ENCODE peak calls at places on chromosome 13, in nine cellular contexts. Q, S, N, T, W, Y, I, G and R are unnamed samples.

GRCh38 chr13:66634384-66634783 is 595.8 kb downstream of the PCDH9 start:
- DNase-seq in G (no peak), Y (no peak), N (no peak), S (no peak), I (no peak), T (no peak), W (no peak), Q (no peak), R (no peak)

GRCh38 chr13:114063545-114064515 is 68.6 kb downstream of the RASA3 start:
- DNase-seq in I (peak), S (peak), W (no peak), T (no peak), N (peak), Y (peak), Q (no peak), G (peak), R (peak)

GRCh38 chr13:46598820-46599180 is 45.8 kb downstream of the LRCH1 start:
- DNase-seq in G (no peak), Y (no peak), I (no peak), W (no peak), Q (no peak), S (no peak), T (no peak), N (no peak), R (no peak)

GRCh38 chr13:40982772-40983171 is 36.3 kb downstream of the ELF1 start:
- DNase-seq in Y (peak), T (peak), I (no peak), N (no peak), Q (peak), W (no peak), S (no peak), G (no peak), R (peak)

GRCh38 chr13:41231786-41232185 is 31.6 kb downstream of the MTRF1 start:
- DNase-seq in Y (peak), G (no peak), Q (no peak), S (no peak), T (no peak), W (no peak), N (no peak), I (no peak), R (peak)

GRCh38 chr13:88031980-88032562 is 360.9 kb downstream of the SLITRK5 start:
- DNase-seq in T (no peak), I (no peak), Q (no peak), N (no peak), W (no peak), Y (no peak), G (peak), S (no peak), R (peak)

GRCh38 chr13:90020536-90020935 is 1327.0 kb upstream of the MIR17HG start:
- DNase-seq in W (no peak), T (no peak), Y (no peak), S (no peak), N (no peak), G (no peak), I (no peak), Q (no peak), R (no peak)

GRCh38 chr13:44116562-44117315 is 237.0 kb downstream of the LACC1 start:
- DNase-seq in G (no peak), Y (no peak), I (no peak), Q (no peak), W (no peak), S (no peak), T (no peak), N (no peak), R (no peak)

GRCh38 chr13:102117175-102117830 is 284.5 kb downstream of the FGF14 start:
- DNase-seq in I (no peak), W (no peak), Q (no peak), S (no peak), G (no peak), N (no peak), T (no peak), Y (no peak), R (peak)

GRCh38 chr13:59837101-59837500 is 326.6 kb downstream of the DIAPH3 start:
- DNase-seq in G (peak), I (no peak), T (no peak), W (no peak), S (no peak), Y (no peak), N (no peak), Q (no peak), R (no peak)

GRCh38 chr13:71300602-71301001 is 566.4 kb downstream of the DACH1 start:
- DNase-seq in T (no peak), Q (no peak), I (no peak), G (no peak), Y (no peak), N (no peak), W (no peak), S (no peak), R (no peak)

GRCh38 chr13:99432637-99433542 is 68.4 kb upstream of the TM9SF2 start:
- DNase-seq in Y (peak), T (no peak), Q (peak), W (peak), I (peak), N (peak), G (peak), S (no peak), R (peak)

GRCh38 chr13:101706651-101707050 is 254.2 kb downstream of the ITGBL1 start:
- DNase-seq in W (no peak), G (peak), Y (peak), Q (no peak), T (no peak), S (peak), I (peak), N (no peak), R (peak)